ENCODE peak calls at places on chromosomes 1 and 21, in nine cellular contexts. G is astrocyte, P is bronchial epithelial cell, X is Panc1, H is thoracic aorta, Q is fibroblast of lung, O is nephron progenitor cell, F is transverse colon, R is HL-60. T is an unnamed sample.

GRCh38 chr1:79290927-79291474 is 284.5 kb upstream of the ADGRL4 start:
- DNase-seq in F (no peak), H (no peak), G (no peak), R (no peak), Q (no peak), O (no peak), X (no peak), P (no peak), T (no peak)

GRCh38 chr1:197776348-197777082 is 1.2 kb upstream of the DENND1B start:
- DNase-seq in H (no peak), R (peak; percentile 18), O (no peak), Q (peak; percentile 64), X (peak; percentile 28), P (peak; percentile 90), G (peak; percentile 96), F (no peak), T (peak; percentile 89)

GRCh38 chr1:1433804-1434130 is 1.7 kb upstream of the VWA1 start:
- DNase-seq in H (no peak), G (peak; percentile 60), P (peak; percentile 58), F (no peak), X (no peak), R (peak; percentile 14), O (peak; percentile 42), Q (no peak), T (no peak)

GRCh38 chr1:230906226-230906625 is 37.9 kb upstream of the C1orf198 start:
- DNase-seq in Q (no peak), X (no peak), G (no peak), H (no peak), R (no peak), O (no peak), F (no peak), P (no peak), T (no peak)

GRCh38 chr21:44078411-44078981 is 28.7 kb upstream of the PWP2 start:
- DNase-seq in H (no peak), P (no peak), R (no peak), Q (no peak), O (no peak), G (no peak), F (no peak), X (no peak), T (no peak)

GRCh38 chr1:241499910-241500309 is 19.6 kb downstream of the FH start:
- DNase-seq in O (no peak), R (no peak), Q (peak; percentile 77), X (no peak), P (peak; percentile 44), G (peak; percentile 13), F (no peak), H (no peak), T (peak; percentile 44)

GRCh38 chr1:154213274-154213673 is 7.1 kb upstream of the CFAP141 start:
- DNase-seq in R (no peak), G (peak; percentile 55), F (no peak), O (no peak), Q (no peak), H (no peak), X (no peak), P (peak; percentile 87), T (peak; percentile 69)

GRCh38 chr1:212485895-212486590 is 53.3 kb downstream of the NENF start:
- DNase-seq in P (peak; percentile 99), R (peak; percentile 56), F (peak; percentile 69), O (peak; percentile 23), H (peak; percentile 79), X (peak; percentile 66), G (peak; percentile 97), Q (peak; percentile 89), T (peak; percentile 91)

GRCh38 chr1:28830814-28831213 is 18.8 kb downstream of the OPRD1 start:
- DNase-seq in P (no peak), X (no peak), G (no peak), R (no peak), H (no peak), O (no peak), Q (no peak), F (no peak), T (no peak)

GRCh38 chr1:92989936-92990582 is 28.8 kb upstream of the DIPK1A start:
- DNase-seq in P (peak; percentile 65), F (no peak), H (no peak), X (no peak), R (no peak), G (no peak), O (no peak), Q (peak; percentile 15), T (no peak)

GRCh38 chr21:38773108-38774061 is 32.3 kb upstream of the ETS2 start:
- DNase-seq in F (no peak), X (peak; percentile 52), R (peak; percentile 42), G (peak; percentile 96), P (peak; percentile 98), O (no peak), Q (peak; percentile 98), H (peak; percentile 46), T (peak; percentile 97)

GRCh38 chr21:24658926-24659325 is 948.4 kb downstream of the MRPL39 start:
- DNase-seq in Q (no peak), F (no peak), G (no peak), O (no peak), P (no peak), X (no peak), R (no peak), H (no peak), T (no peak)

GRCh38 chr1:6410248-6410893 is 9.3 kb downstream of the HES2 start:
- DNase-seq in O (no peak), Q (no peak), R (no peak), H (no peak), F (no peak), X (no peak), G (no peak), P (no peak), T (no peak)

GRCh38 chr1:1781526-1781903 is 3.2 kb upstream of the NADK start:
- DNase-seq in O (no peak), G (no peak), X (no peak), F (peak; percentile 23), H (no peak), Q (no peak), R (no peak), P (no peak), T (no peak)

GRCh38 chr1:16625497-16626408 is 12.4 kb upstream of the NBPF1 start:
- DNase-seq in P (no peak), G (no peak), O (no peak), Q (no peak), F (peak; percentile 29), X (no peak), H (no peak), R (no peak), T (no peak)
- TF ChIP-seq CTCF in P (no peak), G (no peak), O (no peak), Q (no peak), F (no peak), X (no peak), H (no peak), R (no peak), T (no peak)

GRCh38 chr21:45150630-45151265 is 76.4 kb downstream of the ADARB1 start:
- DNase-seq in Q (no peak), O (no peak), G (no peak), P (no peak), H (no peak), R (no peak), F (no peak), X (no peak), T (no peak)

GRCh38 chr21:45153358-45154318 is 79.3 kb downstream of the ADARB1 start:
- DNase-seq in R (peak; percentile 59), G (peak; percentile 76), F (no peak), O (no peak), X (no peak), H (no peak), Q (peak; percentile 18), P (no peak), T (peak; percentile 34)

GRCh38 chr21:45151484-45152115 is 77.2 kb downstream of the ADARB1 start:
- DNase-seq in G (no peak), R (peak; percentile 28), H (no peak), X (no peak), F (no peak), O (no peak), Q (no peak), P (no peak), T (no peak)

GRCh38 chr21:45154511-45155508 is 80.4 kb downstream of the ADARB1 start:
- DNase-seq in H (no peak), O (no peak), P (peak; percentile 23), F (no peak), G (peak; percentile 80), X (no peak), Q (peak; percentile 66), R (no peak), T (peak; percentile 48)

GRCh38 chr21:45152265-45152746 is 77.9 kb downstream of the ADARB1 start:
- DNase-seq in H (no peak), X (no peak), F (peak; percentile 50), G (peak; percentile 44), O (peak; percentile 67), R (peak; percentile 93), Q (no peak), P (no peak), T (no peak)
- TF ChIP-seq CTCF in H (no peak), X (no peak), F (peak; percentile 17), G (peak; percentile 30), O (peak; percentile 19), R (peak; percentile 66), Q (peak; percentile 18), P (no peak), T (no peak)

GRCh38 chr1:45640293-45640692 is 16.4 kb upstream of the CCDC17 start:
- DNase-seq in O (no peak), G (no peak), R (no peak), H (no peak), Q (no peak), F (no peak), P (no peak), X (no peak), T (no peak)

GRCh38 chr1:45643341-45643740 is 19.5 kb upstream of the CCDC17 start:
- DNase-seq in H (no peak), X (no peak), G (no peak), F (no peak), O (no peak), P (no peak), Q (no peak), R (no peak), T (no peak)

GRCh38 chr1:45644661-45645060 is 20.8 kb upstream of the CCDC17 start:
- DNase-seq in X (no peak), P (no peak), Q (no peak), R (no peak), G (no peak), H (no peak), F (no peak), O (no peak), T (no peak)

GRCh38 chr1:45647248-45648021 is 23.6 kb upstream of the CCDC17 start:
- DNase-seq in F (no peak), R (peak; percentile 80), P (no peak), O (no peak), G (no peak), Q (no peak), H (no peak), X (no peak), T (no peak)

DNA sequence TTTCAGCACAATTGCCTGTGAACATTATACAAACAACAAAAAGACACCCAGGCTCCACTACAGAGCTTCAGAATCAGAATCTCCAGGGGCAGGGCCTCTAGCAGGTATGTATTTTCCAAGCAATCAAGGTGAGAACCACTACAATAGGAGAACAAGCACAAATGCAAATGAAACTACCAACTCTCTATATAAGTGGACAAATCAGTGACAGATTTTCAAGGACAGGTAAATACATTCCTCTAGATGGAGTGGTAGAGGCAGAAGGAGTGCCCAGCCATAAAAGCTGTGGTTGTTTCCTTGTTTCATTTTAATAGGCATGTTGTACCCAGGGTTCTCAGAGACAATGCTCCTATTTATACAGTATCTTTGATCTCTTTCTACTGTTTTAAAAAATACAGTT is 20.1 kb upstream of the CCDC17 start:
- DNase-seq in Q (no peak), F (peak; percentile 40), X (no peak), H (no peak), R (no peak), P (no peak), G (no peak), O (no peak), T (no peak)
- TF ChIP-seq CTCF in Q (no peak), F (peak; percentile 23), X (peak; percentile 29), H (no peak), R (no peak), P (peak; percentile 15), G (no peak), O (no peak), T (peak; percentile 32)

GRCh38 chr1:216600730-216601426 is 122.4 kb downstream of the ESRRG start:
- DNase-seq in R (no peak), G (peak; percentile 66), X (peak; percentile 57), O (peak; percentile 74), Q (peak; percentile 87), P (peak; percentile 59), H (peak; percentile 3), F (peak; percentile 79), T (peak; percentile 57)
- TF ChIP-seq CTCF in R (no peak), G (peak; percentile 16), X (peak; percentile 78), O (peak; percentile 41), Q (peak; percentile 53), P (peak; percentile 72), H (peak; percentile 48), F (peak; percentile 54), T (peak; percentile 71)